ENCODE peak calls at places on chromosomes 12 and 14, in nine cellular contexts. W is tibial artery, C is heart right ventricle, I is uterus, T is stomach, L is ovary, Z is astrocyte, R is HepG2, G is kidney. H is an unnamed sample.

GRCh38 chr14:52279405-52279804 is 11.9 kb downstream of the PTGDR start:
- DNase-seq in W (no peak), C (no peak), I (no peak), T (no peak), L (no peak), Z (peak; percentile 74), R (no peak), G (no peak), H (no peak)

GRCh38 chr12:95955549-95956159 is 12.5 kb downstream of the AMDHD1 start:
- DNase-seq in W (no peak), C (no peak), I (no peak), T (no peak), L (no peak), Z (no peak), R (peak; percentile 45), G (no peak), H (no peak)

GRCh38 chr12:88501976-88502938 is 78.0 kb downstream of the KITLG start:
- DNase-seq in W (no peak), C (no peak), I (no peak), T (no peak), L (no peak), Z (peak; percentile 65), R (no peak), G (no peak), H (no peak)

GRCh38 chr12:52260351-52261210 is 13.9 kb upstream of the KRT86 start:
- DNase-seq in W (no peak), C (no peak), I (no peak), T (no peak), L (no peak), Z (peak; percentile 74), R (no peak), G (no peak), H (no peak)

GRCh38 chr12:104378427-104378826 is 74.9 kb downstream of the EID3 start:
- DNase-seq in W (no peak), C (no peak), I (no peak), T (no peak), L (no peak), Z (no peak), R (no peak), G (no peak), H (no peak)

GRCh38 chr12:10366875-10367274 is 23.0 kb downstream of the KLRK1 start:
- DNase-seq in W (no peak), C (no peak), I (no peak), T (no peak), L (no peak), Z (no peak), R (peak; percentile 23), G (no peak), H (no peak)

GRCh38 chr14:106790189-106791036 is 1264.0 kb downstream of the TMEM121 start:
- DNase-seq in W (peak; percentile 45), C (peak; percentile 57), I (peak; percentile 30), T (peak; percentile 85), L (peak; percentile 55), Z (no peak), R (peak; percentile 47), G (peak; percentile 79), H (peak; percentile 75)

GRCh38 chr12:76259660-76260389 is 88.4 kb downstream of the BBS10 start:
- DNase-seq in W (no peak), C (no peak), I (no peak), T (no peak), L (no peak), Z (peak; percentile 88), R (no peak), G (no peak), H (no peak)

GRCh38 chr12:79344855-79345840 is 345.6 kb downstream of the PAWR start:
- DNase-seq in W (no peak), C (no peak), I (no peak), T (no peak), L (no peak), Z (peak; percentile 22), R (peak; percentile 59), G (no peak), H (no peak)

GRCh38 chr14:104470588-104470987 is 109.0 kb upstream of the C14orf180 start:
- DNase-seq in W (no peak), C (no peak), I (no peak), T (no peak), L (no peak), Z (no peak), R (no peak), G (no peak), H (no peak)

GRCh38 chr14:53126705-53127104 is 26.4 kb downstream of the DDHD1 start:
- DNase-seq in W (no peak), C (no peak), I (no peak), T (no peak), L (no peak), Z (no peak), R (no peak), G (no peak), H (no peak)

GRCh38 chr12:23204933-23205778 is 580.2 kb downstream of the ETNK1 start:
- DNase-seq in W (no peak), C (no peak), I (no peak), T (no peak), L (no peak), Z (peak; percentile 24), R (peak; percentile 54), G (no peak), H (no peak)

GRCh38 chr12:48794870-48795269 is 6.0 kb upstream of the ADCY6 start:
- DNase-seq in W (no peak), C (no peak), I (no peak), T (no peak), L (no peak), Z (no peak), R (no peak), G (no peak), H (no peak)

DNA sequence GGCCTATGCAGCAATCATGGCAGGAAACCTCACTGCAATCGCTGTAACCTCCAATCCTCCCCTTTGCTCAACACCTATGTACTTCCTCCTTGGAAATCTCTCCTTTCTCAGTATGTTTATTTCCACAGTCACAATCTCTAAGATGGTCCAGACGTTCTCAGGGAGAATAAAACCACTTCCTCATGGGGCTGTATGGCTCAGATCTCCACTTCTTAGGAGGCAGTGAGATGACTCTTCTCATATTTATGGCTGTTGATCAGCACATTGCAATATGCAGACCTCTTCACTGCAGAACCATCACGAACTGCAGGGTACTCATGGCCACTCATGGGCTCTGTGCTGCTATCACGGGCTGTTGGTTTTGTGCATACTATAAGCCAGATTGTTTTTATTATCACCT is 17.1 kb upstream of the OR4K17 start:
- DNase-seq in W (no peak), C (no peak), I (no peak), T (no peak), L (no peak), Z (no peak), R (no peak), G (no peak), H (no peak)
- H3K9me3 ChIP-seq in W (no peaks in the 10 kb centered on the region), C (no peaks in the 10 kb centered on the region), I (no peaks in the 10 kb centered on the region), T (no peaks in the 10 kb centered on the region), L (no peaks in the 10 kb centered on the region), Z (no peaks in the 10 kb centered on the region), R (no peaks in the 10 kb centered on the region), G (no peaks in the 10 kb centered on the region), H (no peaks in the 10 kb centered on the region)

GRCh38 chr14:99539503-99539902 is 58.3 kb downstream of the CCNK start:
- DNase-seq in W (no peak), C (no peak), I (no peak), T (no peak), L (no peak), Z (no peak), R (no peak), G (no peak), H (no peak)

GRCh38 chr14:99542566-99542965 is 61.4 kb downstream of the CCNK start:
- DNase-seq in W (no peak), C (no peak), I (no peak), T (no peak), L (no peak), Z (no peak), R (no peak), G (no peak), H (no peak)

GRCh38 chr14:99540196-99541032 is 59.2 kb downstream of the CCNK start:
- DNase-seq in W (no peak), C (no peak), I (no peak), T (no peak), L (no peak), Z (no peak), R (no peak), G (peak; percentile 70), H (no peak)

GRCh38 chr14:99541677-99542470 is 60.7 kb downstream of the CCNK start:
- DNase-seq in W (no peak), C (no peak), I (no peak), T (no peak), L (no peak), Z (no peak), R (no peak), G (peak; percentile 61), H (no peak)

DNA sequence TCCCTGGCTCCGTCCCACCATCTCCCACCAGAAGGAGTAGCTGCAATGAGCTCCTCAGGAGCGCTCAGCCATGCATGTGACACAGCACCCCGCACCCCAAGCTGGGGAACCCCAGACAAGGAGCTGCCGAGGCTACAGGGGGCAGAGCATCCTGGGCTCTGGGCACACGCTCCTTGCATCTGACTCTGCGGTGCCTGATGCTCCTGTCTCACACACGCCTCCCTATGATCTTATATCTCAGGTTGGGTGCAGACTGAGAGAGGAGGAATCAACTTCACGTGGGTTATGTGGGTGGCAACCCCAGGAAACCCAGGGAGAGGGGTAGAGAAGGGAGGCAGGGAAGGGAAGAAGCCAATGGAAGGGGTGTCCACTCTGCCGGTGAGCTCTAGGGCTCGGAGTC is 60.0 kb downstream of the CCNK start:
- DNase-seq in W (no peak), C (no peak), I (no peak), T (no peak), L (no peak), Z (no peak), R (no peak), G (no peak), H (no peak)
- H3K27ac ChIP-seq in W (no peak overlapping the region), C (no peak overlapping the region), I (peak overlapping the region; percentile 3), T (no peak overlapping the region), L (no peak overlapping the region), Z (no peak overlapping the region), R (no peak overlapping the region), G (no peak overlapping the region), H (no peak overlapping the region)

GRCh38 chr14:61561144-61561543 is 134.2 kb upstream of the HIF1A start:
- DNase-seq in W (no peak), C (no peak), I (no peak), T (no peak), L (no peak), Z (peak; percentile 61), R (peak; percentile 42), G (no peak), H (no peak)
- TF ChIP-seq CTCF in W (no peak), C (no peak), I (no peak), T (no peak), L (no peak), Z (no peak), R (peak; percentile 36), G (no peak), H (no peak)

DNA sequence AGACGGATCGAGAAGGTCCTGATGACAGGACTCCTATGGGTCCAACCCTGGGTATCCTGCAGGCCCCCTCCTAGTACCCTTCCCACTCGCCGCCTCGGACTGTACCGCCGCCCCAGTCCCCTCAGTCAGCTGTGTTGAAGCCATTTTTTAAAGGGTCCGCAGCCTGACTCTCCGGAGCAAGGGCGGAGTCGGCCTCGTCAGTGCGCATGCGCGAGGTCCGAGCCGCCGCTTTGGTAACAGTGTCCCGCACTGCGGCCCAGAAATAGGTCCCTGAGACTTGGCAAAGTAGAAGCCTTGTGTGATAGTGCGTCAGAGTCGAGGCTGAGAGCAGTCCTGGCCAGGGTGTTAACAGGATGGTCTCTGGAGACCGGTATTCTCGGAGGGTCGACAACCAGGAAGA is 769.0 kb upstream of the ALG10B start:
- DNase-seq in W (no peak), C (no peak), I (no peak), T (no peak), L (no peak), Z (no peak), R (no peak), G (no peak), H (no peak)
- H3K9me3 ChIP-seq in W (no peaks in the 10 kb centered on the region), C (no peaks in the 10 kb centered on the region), I (no peaks in the 10 kb centered on the region), T (peaks cover 58% of the 10 kb centered on the region), L (no peaks in the 10 kb centered on the region), Z (peaks cover 7% of the 10 kb centered on the region), R (peaks cover 88% of the 10 kb centered on the region), G (no peaks in the 10 kb centered on the region), H (no peaks in the 10 kb centered on the region)

GRCh38 chr14:57405562-57405961 is 15.2 kb downstream of the NAA30 start:
- DNase-seq in W (no peak), C (no peak), I (no peak), T (no peak), L (no peak), Z (no peak), R (no peak), G (no peak), H (no peak)
- H3K27ac ChIP-seq in W (no peak overlapping the region), C (no peak overlapping the region), I (no peak overlapping the region), T (no peak overlapping the region), L (no peak overlapping the region), Z (no peak overlapping the region), R (no peak overlapping the region), G (no peak overlapping the region), H (no peak overlapping the region)

H was measured in CD4-positive, alpha-beta T cell.